ENCODE peak calls at places on chromosomes 4 and X, in ten cellular contexts. V is NCI-H1105, M is SW480, G is hepatocyte, E is AG08396, T is aorta, C is kidney glomerular epithelial cell, F is AG20443, I is amygdala, X is NCI-H2029. Z is an unnamed sample.

GRCh38 chr4:106034205-106034604 is 138.9 kb downstream of the NPNT start:
- DNase-seq in V (no peak), M (no peak), G (no peak), E (no peak), T (no peak), C (no peak), F (no peak), I (no peak), X (no peak), Z (peak; percentile 5)

GRCh38 chr4:82491251-82491960 is 61.0 kb downstream of the ENOPH1 start:
- DNase-seq in V (peak; percentile 70), M (no peak), G (no peak), E (no peak), T (no peak), C (no peak), F (no peak), I (no peak), X (peak; percentile 93), Z (no peak)

GRCh38 chr4:153427363-153428071 is 38.6 kb upstream of the TMEM131L start:
- DNase-seq in V (no peak), M (no peak), G (no peak), E (no peak), T (no peak), C (no peak), F (no peak), I (no peak), X (no peak), Z (no peak)

GRCh38 chr4:55447826-55448225 is 52.1 kb downstream of the TMEM165 start:
- DNase-seq in V (no peak), M (no peak), G (no peak), E (no peak), T (no peak), C (no peak), F (no peak), I (no peak), X (no peak), Z (no peak)

GRCh38 chrX:136162827-136163427 is 15.6 kb downstream of the FHL1 start:
- DNase-seq in V (no peak), M (peak; percentile 49), G (peak; percentile 55), E (peak; percentile 39), T (peak; percentile 82), C (peak; percentile 34), F (peak; percentile 40), I (peak; percentile 14), X (no peak), Z (peak; percentile 64)

GRCh38 chrX:153723351-153724251 is 586 bp downstream of the BCAP31 start:
- DNase-seq in V (peak; percentile 46), M (peak; percentile 59), G (peak; percentile 57), E (peak; percentile 54), T (peak; percentile 85), C (no peak), F (peak; percentile 42), I (no peak), X (no peak), Z (peak; percentile 44)

GRCh38 chrX:85243155-85243554 is 424 bp downstream of the SATL1 start:
- DNase-seq in V (no peak), M (peak; percentile 2), G (no peak), E (no peak), T (no peak), C (no peak), F (no peak), I (no peak), X (no peak), Z (no peak)

GRCh38 chr4:182286035-182286434 is 42.8 kb downstream of the TENM3 start:
- DNase-seq in V (no peak), M (no peak), G (no peak), E (no peak), T (no peak), C (peak; percentile 36), F (peak; percentile 52), I (no peak), X (no peak), Z (no peak)

GRCh38 chrX:118523920-118524319 is 28.3 kb downstream of the DOCK11 start:
- DNase-seq in V (no peak), M (no peak), G (no peak), E (no peak), T (no peak), C (no peak), F (no peak), I (no peak), X (no peak), Z (no peak)

GRCh38 chr4:48346594-48346993 is 5.3 kb downstream of the SLAIN2 start:
- DNase-seq in V (no peak), M (no peak), G (no peak), E (no peak), T (no peak), C (peak; percentile 60), F (no peak), I (no peak), X (no peak), Z (no peak)

GRCh38 chr4:78951862-78952472 is 12.7 kb upstream of the PAQR3 start:
- DNase-seq in V (peak; percentile 37), M (peak; percentile 42), G (peak; percentile 64), E (peak; percentile 45), T (no peak), C (peak; percentile 61), F (peak; percentile 65), I (no peak), X (peak; percentile 4), Z (no peak)

GRCh38 chrX:150506486-150506885 is 61.9 kb upstream of the MTM1 start:
- DNase-seq in V (peak; percentile 45), M (no peak), G (no peak), E (no peak), T (no peak), C (no peak), F (no peak), I (no peak), X (peak; percentile 77), Z (no peak)

GRCh38 chr4:174709531-174709930 is 119.5 kb downstream of the GLRA3 start:
- DNase-seq in V (no peak), M (no peak), G (no peak), E (no peak), T (no peak), C (no peak), F (no peak), I (no peak), X (no peak), Z (no peak)

GRCh38 chr4:156672924-156673323 is 298.7 kb downstream of the PDGFC start:
- DNase-seq in V (no peak), M (no peak), G (no peak), E (no peak), T (no peak), C (no peak), F (peak; percentile 26), I (no peak), X (no peak), Z (no peak)

GRCh38 chr4:140076307-140076706 is 77.7 kb downstream of the MAML3 start:
- DNase-seq in V (no peak), M (no peak), G (no peak), E (no peak), T (no peak), C (no peak), F (no peak), I (no peak), X (no peak), Z (no peak)

GRCh38 chr4:2696423-2696822 is 59.7 kb downstream of the TNIP2 start:
- DNase-seq in V (no peak), M (no peak), G (no peak), E (peak; percentile 2), T (peak; percentile 45), C (no peak), F (no peak), I (no peak), X (no peak), Z (no peak)

GRCh38 chrX:119638725-119639471 is 32.7 kb upstream of the NKRF start:
- DNase-seq in V (no peak), M (no peak), G (no peak), E (no peak), T (no peak), C (no peak), F (no peak), I (no peak), X (no peak), Z (no peak)

GRCh38 chrX:133609151-133609550 is 193.9 kb upstream of the GPC4 start:
- DNase-seq in V (no peak), M (no peak), G (no peak), E (no peak), T (no peak), C (no peak), F (no peak), I (no peak), X (peak; percentile 12), Z (no peak)

GRCh38 chr4:56241500-56241899 is 145.8 kb downstream of the AASDH start:
- DNase-seq in V (no peak), M (no peak), G (peak; percentile 69), E (no peak), T (no peak), C (peak; percentile 38), F (no peak), I (no peak), X (no peak), Z (no peak)

GRCh38 chr4:174575436-174575835 is 53.1 kb upstream of the HPGD start:
- DNase-seq in V (no peak), M (no peak), G (no peak), E (no peak), T (no peak), C (no peak), F (no peak), I (no peak), X (no peak), Z (no peak)

GRCh38 chr4:189305500-189305899 is 635.2 kb upstream of the FRG1 start:
- DNase-seq in V (peak; percentile 37), M (no peak), G (no peak), E (no peak), T (no peak), C (no peak), F (no peak), I (no peak), X (no peak), Z (no peak)

GRCh38 chr4:25703731-25704388 is 48.2 kb downstream of the SLC34A2 start:
- DNase-seq in V (no peak), M (no peak), G (no peak), E (no peak), T (no peak), C (peak; percentile 65), F (no peak), I (no peak), X (no peak), Z (no peak)

GRCh38 chrX:47637546-47638195 is 7.9 kb upstream of the CFP start:
- DNase-seq in V (no peak), M (no peak), G (no peak), E (no peak), T (no peak), C (no peak), F (no peak), I (peak; percentile 33), X (peak; percentile 20), Z (no peak)

GRCh38 chr4:16122784-16123183 is 39.0 kb upstream of the PROM1 start:
- DNase-seq in V (no peak), M (no peak), G (no peak), E (no peak), T (no peak), C (no peak), F (no peak), I (no peak), X (no peak), Z (no peak)

GRCh38 chrX:23790147-23790497 is 7.1 kb downstream of the SAT1 start:
- DNase-seq in V (no peak), M (no peak), G (peak; percentile 17), E (no peak), T (no peak), C (no peak), F (no peak), I (no peak), X (no peak), Z (no peak)

GRCh38 chr4:165986956-165987698 is 114.1 kb downstream of the TLL1 start:
- DNase-seq in V (no peak), M (no peak), G (no peak), E (no peak), T (no peak), C (no peak), F (no peak), I (no peak), X (no peak), Z (no peak)